ENCODE peak calls at places on chromosomes 6 and 20, in nine cellular contexts. M is cardiac fibroblast; Z is breast epithelium; N is CD4-positive, alpha-beta T cell; V is nephron progenitor cell; C is ovary; H is BJ; D is stomach; J is neural progenitor cell. Y is an unnamed sample.

GRCh38 chr6:21264288-21264818 is 329.2 kb upstream of the SOX4 start:
- DNase-seq in M (no peak), Z (no peak), N (no peak), V (no peak), C (no peak), H (no peak), D (no peak), J (no peak), Y (no peak)

GRCh38 chr6:111591901-111592461 is 13.7 kb downstream of the TRAF3IP2 start:
- DNase-seq in M (peak), Z (no peak), N (no peak), V (no peak), C (no peak), H (peak), D (no peak), J (no peak), Y (no peak)

GRCh38 chr6:108667984-108668383 is 107.3 kb downstream of the FOXO3 start:
- DNase-seq in M (peak), Z (no peak), N (no peak), V (no peak), C (no peak), H (no peak), D (no peak), J (peak), Y (no peak)

GRCh38 chr6:77030929-77031674 is 432.2 kb downstream of the HTR1B start:
- DNase-seq in M (no peak), Z (no peak), N (no peak), V (no peak), C (no peak), H (no peak), D (no peak), J (no peak), Y (no peak)

GRCh38 chr6:140779341-140779740 is 1353.4 kb upstream of the GJE1 start:
- DNase-seq in M (peak), Z (no peak), N (no peak), V (no peak), C (no peak), H (no peak), D (no peak), J (no peak), Y (no peak)

GRCh38 chr6:88780714-88781389 is 182.6 kb downstream of the RNGTT start:
- DNase-seq in M (peak), Z (no peak), N (peak), V (peak), C (peak), H (peak), D (no peak), J (peak), Y (no peak)

GRCh38 chr20:57772349-57772964 is 62.6 kb upstream of the PMEPA1 start:
- DNase-seq in M (peak), Z (no peak), N (peak), V (no peak), C (no peak), H (peak), D (no peak), J (peak), Y (no peak)

GRCh38 chr6:82955841-82956240 is 109.8 kb downstream of the UBE3D start:
- DNase-seq in M (peak), Z (no peak), N (no peak), V (no peak), C (no peak), H (peak), D (no peak), J (no peak), Y (no peak)

GRCh38 chr20:13220857-13221297 is at the start of gene ISM1:
- DNase-seq in M (peak), Z (no peak), N (peak), V (peak), C (no peak), H (no peak), D (no peak), J (peak), Y (peak)

GRCh38 chr20:58228484-58229197 is at the start of gene ANKRD60:
- DNase-seq in M (peak), Z (no peak), N (peak), V (peak), C (peak), H (no peak), D (no peak), J (peak), Y (no peak)

GRCh38 chr6:129517288-129517687 is 192.7 kb downstream of the ARHGAP18 start:
- DNase-seq in M (no peak), Z (no peak), N (no peak), V (no peak), C (no peak), H (no peak), D (no peak), J (no peak), Y (no peak)

GRCh38 chr6:76876922-76877553 is 586.3 kb downstream of the HTR1B start:
- DNase-seq in M (peak), Z (no peak), N (no peak), V (peak), C (peak), H (no peak), D (peak), J (peak), Y (no peak)

GRCh38 chr20:49982346-49983122 is at the start of gene SNAI1:
- DNase-seq in M (peak), Z (peak), N (peak), V (peak), C (peak), H (no peak), D (peak), J (peak), Y (peak)
- TF ChIP-seq CTCF in M (peak), Z (peak), N (peak), V (peak), C (peak), H (peak), D (peak), J (peak), Y (peak)

GRCh38 chr20:11344939-11345338 is 572.8 kb upstream of the BTBD3 start:
- DNase-seq in M (no peak), Z (no peak), N (no peak), V (no peak), C (no peak), H (no peak), D (no peak), J (no peak), Y (no peak)

GRCh38 chr20:11354841-11355240 is 562.9 kb upstream of the BTBD3 start:
- DNase-seq in M (no peak), Z (no peak), N (no peak), V (no peak), C (no peak), H (no peak), D (no peak), J (no peak), Y (no peak)

GRCh38 chr20:11355338-11355737 is 562.4 kb upstream of the BTBD3 start:
- DNase-seq in M (no peak), Z (no peak), N (no peak), V (no peak), C (no peak), H (no peak), D (no peak), J (no peak), Y (no peak)

GRCh38 chr20:11352041-11352440 is 565.7 kb upstream of the BTBD3 start:
- DNase-seq in M (no peak), Z (no peak), N (no peak), V (no peak), C (no peak), H (no peak), D (no peak), J (peak), Y (no peak)

DNA sequence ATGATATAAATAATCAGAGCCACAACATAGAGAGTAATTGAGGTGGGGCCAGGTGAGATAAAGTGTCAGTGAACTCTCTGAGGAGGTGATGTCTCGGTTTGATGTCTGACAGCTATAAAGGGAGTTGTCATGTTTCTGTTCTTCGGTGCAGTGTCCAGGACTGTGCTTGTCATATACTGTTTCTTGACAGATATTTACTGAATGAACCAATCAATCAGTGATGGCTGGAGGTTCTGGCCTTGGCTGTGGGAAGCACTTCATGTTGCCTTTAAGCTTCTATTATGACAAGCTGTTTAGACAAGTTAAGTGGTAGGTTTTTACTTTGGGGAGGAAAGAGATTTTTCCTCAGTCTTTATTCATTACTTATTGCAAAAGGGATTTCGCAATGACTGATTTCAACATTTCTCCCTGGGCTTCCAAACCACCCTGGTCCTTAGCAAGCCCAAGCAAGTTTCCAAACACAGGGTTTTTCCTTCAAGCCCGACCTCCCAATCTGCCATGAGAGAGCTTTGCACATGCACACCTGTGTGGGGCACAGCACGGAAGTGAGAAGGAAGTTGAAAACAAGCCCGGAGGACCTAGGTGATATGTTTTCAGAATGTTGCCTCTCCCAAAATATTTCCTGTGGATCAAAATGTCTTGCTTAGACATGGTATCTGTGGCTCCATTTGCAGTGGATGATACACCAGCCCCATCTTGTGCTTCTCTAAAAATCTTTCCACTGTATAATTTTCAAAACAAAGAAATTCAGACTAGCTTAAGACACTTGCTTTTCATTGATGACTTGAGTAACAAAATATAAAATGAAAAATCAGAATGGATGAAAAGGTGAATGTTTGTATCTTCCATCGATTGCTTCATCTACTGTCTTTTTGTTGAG is 567.3 kb upstream of the BTBD3 start:
- DNase-seq in M (peak), Z (no peak), N (no peak), V (no peak), C (no peak), H (peak), D (no peak), J (no peak), Y (no peak)
- TF ChIP-seq CTCF in M (no peak), Z (no peak), N (no peak), V (no peak), C (no peak), H (no peak), D (no peak), J (no peak), Y (no peak)

DNA sequence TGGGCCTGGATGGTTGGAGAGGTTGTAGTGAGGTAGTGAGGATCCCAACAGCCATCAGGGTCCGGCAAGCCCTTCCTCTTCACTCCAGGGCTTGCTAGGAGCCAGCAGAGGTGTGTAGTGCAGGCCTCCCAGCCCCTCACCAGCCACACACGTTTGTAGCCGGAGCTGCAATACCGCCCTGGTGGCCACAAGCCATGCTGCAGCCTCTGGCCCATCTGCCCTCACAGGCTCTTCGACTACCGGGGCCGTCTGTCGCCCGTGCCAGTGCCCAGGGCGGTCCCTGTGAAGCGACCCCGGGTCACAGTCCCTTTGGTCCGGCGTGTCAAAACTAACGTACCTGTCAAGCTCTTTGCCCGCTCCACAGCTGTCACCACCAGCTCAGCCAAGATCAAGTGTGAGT is 36.4 kb downstream of the EIF2S2 start:
- DNase-seq in M (no peak), Z (no peak), N (no peak), V (no peak), C (no peak), H (no peak), D (no peak), J (no peak), Y (no peak)
- TF ChIP-seq CTCF in M (peak), Z (no peak), N (no peak), V (no peak), C (no peak), H (peak), D (no peak), J (no peak), Y (peak)

GRCh38 chr6:27757307-27757706 is 154.9 kb downstream of the OR2B2 start:
- DNase-seq in M (peak), Z (no peak), N (peak), V (peak), C (peak), H (no peak), D (peak), J (peak), Y (no peak)
- TF ChIP-seq CTCF in M (no peak), Z (no peak), N (no peak), V (no peak), C (no peak), H (no peak), D (no peak), J (no peak), Y (no peak)

DNA sequence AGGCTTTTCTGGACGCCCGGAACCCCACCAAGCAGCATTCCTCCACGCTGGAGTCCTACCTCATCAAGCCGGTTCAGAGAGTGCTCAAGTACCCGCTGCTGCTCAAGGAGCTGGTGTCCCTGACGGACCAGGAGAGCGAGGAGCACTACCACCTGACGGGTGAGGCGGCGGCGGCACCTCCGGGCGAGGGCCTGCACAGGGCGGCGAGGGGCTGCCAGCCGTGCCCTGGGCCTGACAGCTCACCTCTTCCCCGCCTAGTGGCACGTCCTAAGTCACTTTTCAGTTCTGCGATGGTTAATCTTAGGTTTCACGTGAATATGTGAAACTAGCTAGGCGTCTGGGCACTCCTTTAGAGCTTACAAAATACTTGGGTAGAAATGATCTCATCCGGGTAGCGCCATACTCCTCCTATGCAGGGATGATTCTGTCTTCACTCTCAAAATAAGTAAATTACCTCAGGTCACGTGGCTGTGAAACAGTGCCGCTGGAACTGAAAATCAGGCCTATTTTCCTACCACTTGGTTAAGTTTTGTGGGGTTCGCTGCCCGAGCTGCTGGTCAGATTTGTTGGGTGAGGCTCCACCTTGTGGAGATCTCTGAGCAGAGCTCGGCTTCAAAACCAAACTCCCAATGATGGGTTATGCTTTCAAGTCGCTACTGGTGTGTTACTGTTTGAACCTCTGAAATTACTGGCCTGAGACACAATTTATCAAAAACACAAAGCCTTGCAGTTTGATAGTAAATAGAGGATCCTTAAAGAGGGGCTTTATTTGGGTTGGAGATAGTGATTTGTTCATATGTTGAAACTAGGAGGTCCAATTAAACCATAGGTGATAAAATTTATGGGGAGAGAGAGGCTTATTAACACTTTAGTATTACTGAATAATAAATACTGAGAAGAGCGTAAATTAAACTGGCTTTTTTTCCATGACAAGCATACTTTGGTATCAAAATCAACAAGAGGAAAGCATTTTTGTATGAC is 15.5 kb upstream of the CLDN20 start:
- DNase-seq in M (peak), Z (no peak), N (no peak), V (peak), C (peak), H (no peak), D (peak), J (peak), Y (no peak)
- TF ChIP-seq CTCF in M (peak), Z (peak), N (no peak), V (peak), C (peak), H (peak), D (peak), J (peak), Y (peak)